ENCODE peak calls at places on chromosome 21, in nine cellular contexts. A is keratinocyte, T is heart right ventricle, J is stomach, O is sigmoid colon, C is GM23338, B is heart left ventricle, V is thoracic aorta, H is fibroblast of lung. M is an unnamed sample. For H3K27me3 and H3K4me1, the result is how much of the 10 kb centered on the place peaks cover.

GRCh38 chr21:16708431-16708830 is 804.4 kb upstream of the CXADR start:
- DNase-seq in A (no peak), T (no peak), J (no peak), O (no peak), C (no peak), B (no peak), V (no peak), H (peak), M (no peak)

GRCh38 chr21:23093259-23093658 is 2095.1 kb downstream of the NCAM2 start:
- DNase-seq in A (no peak), T (no peak), J (no peak), O (no peak), C (no peak), B (no peak), V (no peak), H (no peak), M (no peak)

GRCh38 chr21:15211491-15212133 is 146.8 kb upstream of the NRIP1 start:
- DNase-seq in A (no peak), T (no peak), J (no peak), O (no peak), C (no peak), B (no peak), V (no peak), H (no peak), M (no peak)

GRCh38 chr21:38037416-38037815 is 121.2 kb upstream of the KCNJ6 start:
- DNase-seq in A (no peak), T (no peak), J (no peak), O (no peak), C (no peak), B (no peak), V (no peak), H (no peak), M (no peak)

GRCh38 chr21:40136571-40136970 is 269.3 kb downstream of the PCP4 start:
- DNase-seq in A (no peak), T (no peak), J (no peak), O (no peak), C (no peak), B (no peak), V (no peak), H (no peak), M (no peak)

GRCh38 chr21:38170283-38170682 is 86.5 kb upstream of the KCNJ15 start:
- DNase-seq in A (no peak), T (no peak), J (peak), O (no peak), C (peak), B (no peak), V (no peak), H (peak), M (peak)

GRCh38 chr21:42340187-42340586 is 10.6 kb downstream of the TFF2 start:
- DNase-seq in A (no peak), T (no peak), J (no peak), O (peak), C (no peak), B (no peak), V (no peak), H (no peak), M (no peak)

GRCh38 chr21:38942617-38943245 is 137.0 kb downstream of the ETS2 start:
- DNase-seq in A (no peak), T (no peak), J (no peak), O (no peak), C (no peak), B (no peak), V (no peak), H (no peak), M (no peak)

GRCh38 chr21:30340714-30341573 is 3.5 kb upstream of the KRTAP27-1 start:
- DNase-seq in A (no peak), T (no peak), J (peak), O (no peak), C (peak), B (no peak), V (no peak), H (peak), M (peak)

GRCh38 chr21:37072239-37072987 is 458 bp downstream of the PIGP start:
- DNase-seq in A (peak), T (peak), J (peak), O (peak), C (peak), B (peak), V (peak), H (no peak), M (no peak)

GRCh38 chr21:31181089-31181757 is 142.9 kb upstream of the KRTAP19-8 start:
- DNase-seq in A (no peak), T (no peak), J (no peak), O (no peak), C (no peak), B (no peak), V (no peak), H (no peak), M (no peak)

GRCh38 chr21:36700295-36700960 is 1.5 kb downstream of the SIM2 start:
- DNase-seq in A (no peak), T (no peak), J (no peak), O (no peak), C (peak), B (no peak), V (no peak), H (no peak), M (no peak)

GRCh38 chr21:27155130-27155500 is 188.2 kb upstream of the ADAMTS5 start:
- DNase-seq in A (no peak), T (no peak), J (no peak), O (no peak), C (no peak), B (no peak), V (no peak), H (no peak), M (no peak)

GRCh38 chr21:15401331-15401730 is 328.5 kb upstream of the USP25 start:
- DNase-seq in A (no peak), T (no peak), J (no peak), O (no peak), C (no peak), B (no peak), V (no peak), H (no peak), M (no peak)

GRCh38 chr21:14361958-14362357 is 21.0 kb downstream of the HSPA13 start:
- DNase-seq in A (no peak), T (no peak), J (no peak), O (no peak), C (no peak), B (no peak), V (no peak), H (peak), M (no peak)

GRCh38 chr21:31254131-31254530 is 89.9 kb downstream of the TIAM1 start:
- DNase-seq in A (no peak), T (no peak), J (no peak), O (no peak), C (no peak), B (no peak), V (no peak), H (no peak), M (no peak)

GRCh38 chr21:33230518-33231324 is 983 bp downstream of the IFNAR2 start:
- DNase-seq in A (no peak), T (peak), J (no peak), O (peak), C (peak), B (peak), V (no peak), H (peak), M (peak)

GRCh38 chr21:14869984-14870840 is 194.6 kb downstream of the NRIP1 start:
- DNase-seq in A (no peak), T (no peak), J (no peak), O (no peak), C (no peak), B (no peak), V (no peak), H (no peak), M (no peak)

GRCh38 chr21:38333290-38334272 is 76.8 kb downstream of the KCNJ15 start:
- DNase-seq in A (no peak), T (peak), J (no peak), O (no peak), C (peak), B (no peak), V (no peak), H (peak), M (peak)

GRCh38 chr21:23374155-23374554 is 2233.1 kb downstream of the MRPL39 start:
- DNase-seq in A (no peak), T (no peak), J (no peak), O (no peak), C (no peak), B (no peak), V (no peak), H (no peak), M (no peak)

GRCh38 chr21:39317134-39318090 is 4.0 kb upstream of the BRWD1 start:
- DNase-seq in A (no peak), T (no peak), J (no peak), O (no peak), C (no peak), B (no peak), V (no peak), H (no peak), M (no peak)

GRCh38 chr21:32958288-32958992 is 67.3 kb upstream of the OLIG2 start:
- DNase-seq in A (no peak), T (no peak), J (no peak), O (no peak), C (peak), B (no peak), V (no peak), H (no peak), M (no peak)

GRCh38 chr21:22890656-22891055 is 1892.4 kb downstream of the NCAM2 start:
- DNase-seq in A (no peak), T (no peak), J (no peak), O (no peak), C (no peak), B (no peak), V (no peak), H (no peak), M (no peak)

GRCh38 chr21:25811186-25811585 is 76.4 kb downstream of the GABPA start:
- DNase-seq in A (no peak), T (no peak), J (no peak), O (no peak), C (no peak), B (no peak), V (no peak), H (no peak), M (no peak)

GRCh38 chr21:41766883-41767605 is at the start of gene RIPK4:
- DNase-seq in A (no peak), T (no peak), J (peak), O (peak), C (peak), B (no peak), V (no peak), H (no peak), M (no peak)

GRCh38 chr21:21673959-21674358 is 675.8 kb downstream of the NCAM2 start:
- DNase-seq in A (no peak), T (no peak), J (no peak), O (no peak), C (no peak), B (no peak), V (no peak), H (no peak), M (no peak)

GRCh38 chr21:36211660-36212512 is 55.3 kb downstream of the DOP1B start:
- DNase-seq in A (no peak), T (no peak), J (no peak), O (no peak), C (no peak), B (no peak), V (no peak), H (peak), M (no peak)

GRCh38 chr21:39169906-39170305 is 13.3 kb downstream of the PSMG1 start:
- DNase-seq in A (no peak), T (no peak), J (no peak), O (no peak), C (no peak), B (no peak), V (no peak), H (no peak), M (no peak)

GRCh38 chr21:20253261-20253660 is 744.9 kb upstream of the NCAM2 start:
- DNase-seq in A (no peak), T (no peak), J (no peak), O (no peak), C (no peak), B (no peak), V (no peak), H (no peak), M (no peak)

GRCh38 chr21:20997633-20998455 is at the start of gene NCAM2:
- DNase-seq in A (no peak), T (peak), J (peak), O (peak), C (peak), B (peak), V (no peak), H (peak), M (peak)

GRCh38 chr21:38838598-38839369 is 33.1 kb downstream of the ETS2 start:
- DNase-seq in A (no peak), T (no peak), J (no peak), O (no peak), C (no peak), B (no peak), V (no peak), H (no peak), M (no peak)

GRCh38 chr21:39125752-39126485 is 57.3 kb downstream of the PSMG1 start:
- DNase-seq in A (no peak), T (no peak), J (peak), O (peak), C (peak), B (peak), V (no peak), H (peak), M (peak)

GRCh38 chr21:21148514-21148913 is 150.3 kb downstream of the NCAM2 start:
- DNase-seq in A (no peak), T (no peak), J (no peak), O (no peak), C (no peak), B (no peak), V (no peak), H (no peak), M (no peak)

GRCh38 chr21:39721885-39722284 is 23.1 kb upstream of the IGSF5 start:
- DNase-seq in A (no peak), T (no peak), J (no peak), O (no peak), C (no peak), B (no peak), V (no peak), H (no peak), M (no peak)

GRCh38 chr21:27429612-27430361 is 462.9 kb upstream of the ADAMTS5 start:
- DNase-seq in A (no peak), T (no peak), J (no peak), O (no peak), C (no peak), B (peak), V (no peak), H (peak), M (no peak)

GRCh38 chr21:23960769-23961168 is 1646.5 kb downstream of the MRPL39 start:
- DNase-seq in A (no peak), T (no peak), J (no peak), O (no peak), C (no peak), B (no peak), V (no peak), H (no peak), M (no peak)

DNA sequence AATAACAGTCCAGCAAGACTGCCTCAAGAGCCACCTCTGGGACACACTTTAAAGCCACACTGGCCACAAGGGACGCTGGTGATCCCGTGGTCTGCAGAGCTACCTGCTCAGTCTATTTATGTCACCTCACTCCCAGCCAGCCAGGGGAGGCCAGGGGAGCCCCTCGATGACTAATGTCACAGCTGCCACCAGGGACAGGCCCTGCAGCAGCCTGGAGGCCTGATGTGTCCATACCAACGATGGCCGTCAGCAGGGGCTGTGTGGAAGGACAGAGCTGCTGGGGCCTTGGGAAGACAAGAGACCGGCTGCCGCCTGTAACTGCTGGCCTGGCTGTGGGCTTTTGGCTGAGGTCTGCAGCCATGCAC is 71.0 kb downstream of the SIK1 start:
- DNase-seq in A (no peak), T (peak), J (no peak), O (no peak), C (no peak), B (no peak), V (no peak), H (no peak), M (no peak)
- TF ChIP-seq CTCF in A (no peak), T (no peak), J (no peak), O (no peak), C (no peak), B (no peak), V (no peak), H (no peak), M (no peak)

DNA sequence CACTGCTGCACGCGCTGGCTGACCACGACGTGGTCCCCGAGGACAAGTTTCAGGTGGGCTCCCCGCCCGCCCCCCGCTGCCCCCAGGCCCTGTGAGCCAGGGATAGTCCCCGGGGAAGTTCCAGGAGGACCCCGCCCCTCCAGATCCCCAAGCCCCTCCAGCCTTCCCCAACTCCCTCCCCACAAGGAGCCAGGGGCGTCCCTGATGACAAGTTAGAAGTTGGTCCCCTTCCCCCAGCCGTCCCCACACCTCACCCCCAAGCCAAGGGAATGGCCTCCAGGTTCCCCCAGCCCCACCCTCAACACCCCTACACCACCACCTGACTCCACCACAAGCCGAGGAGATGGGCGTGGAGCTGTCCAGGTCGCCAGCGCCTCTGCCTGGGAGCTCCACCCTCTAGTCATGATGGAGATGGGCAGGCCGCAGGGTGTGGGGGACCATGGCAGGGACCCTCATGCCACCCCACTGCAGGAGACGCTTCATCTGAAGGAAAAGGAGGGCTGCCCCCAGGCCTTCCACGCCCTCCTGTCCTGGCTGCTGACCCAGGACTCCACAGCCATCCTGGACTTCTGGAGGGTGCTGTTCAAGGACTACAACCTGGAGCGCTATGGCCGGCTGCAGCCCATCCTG is 525 bp downstream of the AIRE start:
- DNase-seq in A (no peak), T (no peak), J (no peak), O (no peak), C (no peak), B (no peak), V (no peak), H (no peak), M (no peak)
- H3K27me3 ChIP-seq in A (under half), T (under half), J (under half), O (under half), C (under half), B (under half), V (under half), H (under half), M (under half)

GRCh38 chr21:34812510-34813265 is 143.9 kb downstream of the CLIC6 start:
- DNase-seq in A (no peak), T (no peak), J (no peak), O (no peak), C (no peak), B (no peak), V (no peak), H (peak), M (no peak)
- H3K4me1 ChIP-seq in A (half or more), T (under half), J (under half), O (under half), C (under half), B (under half), V (under half), H (half or more), M (under half)

GRCh38 chr21:45265721-45266517 is 21.8 kb downstream of the POFUT2 start:
- DNase-seq in A (no peak), T (no peak), J (peak), O (peak), C (no peak), B (no peak), V (no peak), H (no peak), M (peak)

GRCh38 chr21:45269861-45270260 is 17.8 kb downstream of the POFUT2 start:
- DNase-seq in A (no peak), T (no peak), J (peak), O (peak), C (no peak), B (no peak), V (no peak), H (no peak), M (peak)

GRCh38 chr21:45267390-45267760 is 20.3 kb downstream of the POFUT2 start:
- DNase-seq in A (no peak), T (no peak), J (peak), O (peak), C (no peak), B (no peak), V (no peak), H (no peak), M (peak)

GRCh38 chr21:45266518-45267389 is 20.9 kb downstream of the POFUT2 start:
- DNase-seq in A (no peak), T (no peak), J (peak), O (peak), C (no peak), B (no peak), V (no peak), H (no peak), M (peak)

GRCh38 chr21:45270306-45270821 is 17.3 kb downstream of the POFUT2 start:
- DNase-seq in A (no peak), T (no peak), J (peak), O (peak), C (peak), B (no peak), V (no peak), H (no peak), M (peak)
- TF ChIP-seq CTCF in A (peak), T (no peak), J (no peak), O (no peak), C (peak), B (no peak), V (no peak), H (peak), M (no peak)

GRCh38 chr21:45056505-45056904 is 17.9 kb upstream of the ADARB1 start:
- DNase-seq in A (no peak), T (no peak), J (no peak), O (no peak), C (no peak), B (no peak), V (no peak), H (no peak), M (no peak)
- H3K27me3 ChIP-seq in A (under half), T (under half), J (under half), O (under half), C (under half), B (under half), V (under half), H (under half), M (under half)

GRCh38 chr21:17796037-17796403 is 23.1 kb downstream of the C21orf91 start:
- DNase-seq in A (no peak), T (no peak), J (no peak), O (no peak), C (no peak), B (no peak), V (no peak), H (no peak), M (no peak)
- H3K4me1 ChIP-seq in A (under half), T (under half), J (half or more), O (under half), C (under half), B (under half), V (under half), H (under half), M (under half)

M was measured in tibial artery.